ENCODE peak calls at places on chromosomes 1 and 21, in eight cellular contexts. Q, Y, X, H, V, Z, T and C are unnamed samples.

GRCh38 chr1:3516481-3516869 is 62.0 kb downstream of the ARHGEF16 start:
- DNase-seq in V (no peak), H (no peak), Q (no peak), T (no peak), X (no peak), Y (no peak), Z (no peak), C (no peak)

GRCh38 chr1:212413902-212414327 is 771 bp downstream of the PACC1 start:
- DNase-seq in T (no peak), Y (no peak), V (no peak), Z (no peak), X (peak; percentile 14), H (no peak), Q (no peak), C (no peak)

GRCh38 chr1:212944209-212944901 is 6.0 kb upstream of the VASH2 start:
- DNase-seq in Z (no peak), Q (no peak), V (no peak), T (no peak), Y (no peak), H (no peak), X (no peak), C (no peak)

GRCh38 chr1:156836041-156836654 is 19.5 kb upstream of the SH2D2A start:
- DNase-seq in Z (no peak), V (no peak), Y (no peak), H (no peak), T (peak; percentile 69), Q (no peak), X (no peak), C (no peak)

GRCh38 chr1:193553562-193553961 is 367.1 kb upstream of the B3GALT2 start:
- DNase-seq in T (no peak), H (no peak), X (no peak), Z (no peak), V (no peak), Y (no peak), Q (no peak), C (no peak)

GRCh38 chr1:165907256-165907857 is 79.9 kb downstream of the UCK2 start:
- DNase-seq in H (no peak), Z (no peak), T (no peak), Q (no peak), V (no peak), Y (peak; percentile 11), X (peak; percentile 80), C (no peak)

GRCh38 chr1:228216371-228217320 is 8.8 kb downstream of the OBSCN start:
- DNase-seq in Y (no peak), Q (peak; percentile 56), V (no peak), T (peak; percentile 81), H (no peak), Z (no peak), X (no peak), C (no peak)

GRCh38 chr1:160226623-160227022 is 21.4 kb downstream of the PEA15 start:
- DNase-seq in Y (no peak), X (no peak), T (no peak), H (no peak), V (no peak), Z (no peak), Q (no peak), C (no peak)

GRCh38 chr1:70205076-70205436 is 323 bp downstream of the LRRC40 start:
- DNase-seq in Y (no peak), X (no peak), Q (no peak), T (no peak), V (no peak), H (no peak), Z (no peak), C (peak; percentile 7)

GRCh38 chr1:151547119-151547899 is 7.2 kb downstream of the TUFT1 start:
- DNase-seq in Q (peak; percentile 46), X (peak; percentile 93), V (no peak), H (peak; percentile 93), Y (peak; percentile 65), Z (peak; percentile 84), T (no peak), C (peak; percentile 84)

GRCh38 chr21:30268608-30269197 is 14.0 kb downstream of the KRTAP24-1 start:
- DNase-seq in Y (no peak), X (no peak), V (no peak), H (no peak), Z (no peak), T (no peak), Q (no peak), C (no peak)

GRCh38 chr21:41653944-41654625 is 112.8 kb downstream of the RIPK4 start:
- DNase-seq in Q (no peak), H (peak; percentile 70), Z (peak; percentile 46), Y (no peak), T (no peak), X (peak; percentile 50), V (no peak), C (peak; percentile 69)

GRCh38 chr21:39115659-39116235 is 67.5 kb downstream of the PSMG1 start:
- DNase-seq in X (no peak), Z (no peak), Q (no peak), T (no peak), V (no peak), Y (no peak), H (peak; percentile 2), C (no peak)

GRCh38 chr1:47431534-47431933 is 6.3 kb upstream of the FOXD2 start:
- DNase-seq in V (no peak), H (no peak), Y (no peak), X (peak; percentile 87), T (peak; percentile 24), Q (no peak), Z (no peak), C (no peak)

GRCh38 chr1:193927550-193927949 is 741.1 kb upstream of the B3GALT2 start:
- DNase-seq in V (no peak), Y (no peak), Z (no peak), Q (no peak), T (no peak), H (no peak), X (no peak), C (no peak)

GRCh38 chr1:235199441-235199840 is 38.4 kb upstream of the RBM34 start:
- DNase-seq in T (no peak), Y (no peak), Q (no peak), Z (no peak), X (peak; percentile 33), H (no peak), V (no peak), C (no peak)

GRCh38 chr1:205507896-205508714 is 3.6 kb downstream of the CDK18 start:
- DNase-seq in Z (no peak), Q (no peak), T (no peak), X (no peak), H (no peak), Y (no peak), V (no peak), C (no peak)

GRCh38 chr1:82161651-82162238 is 361.0 kb downstream of the ADGRL2 start:
- DNase-seq in V (no peak), Z (no peak), T (no peak), X (no peak), Y (no peak), Q (no peak), H (no peak), C (peak; percentile 56)

GRCh38 chr1:213606252-213606820 is 381.4 kb upstream of the PROX1 start:
- DNase-seq in X (no peak), H (no peak), T (no peak), V (no peak), Q (no peak), Z (no peak), Y (no peak), C (no peak)

GRCh38 chr1:209220048-209220524 is 363.4 kb upstream of the CAMK1G start:
- DNase-seq in Z (no peak), T (no peak), Y (no peak), X (no peak), Q (no peak), H (peak; percentile 47), V (no peak), C (no peak)

GRCh38 chr1:178283409-178283808 is 189.5 kb downstream of the RASAL2 start:
- DNase-seq in Z (peak; percentile 26), V (no peak), Q (no peak), Y (no peak), T (no peak), H (peak; percentile 20), X (peak; percentile 51), C (no peak)
- H3K4me1 ChIP-seq in Z (no peaks in the 10 kb centered on the region), V (peaks cover 21% of the 10 kb centered on the region), Q (peaks cover 35% of the 10 kb centered on the region), Y (no peaks in the 10 kb centered on the region), T (no peaks in the 10 kb centered on the region), H (no peaks in the 10 kb centered on the region), X (peaks cover 10% of the 10 kb centered on the region), C (no peaks in the 10 kb centered on the region)

DNA sequence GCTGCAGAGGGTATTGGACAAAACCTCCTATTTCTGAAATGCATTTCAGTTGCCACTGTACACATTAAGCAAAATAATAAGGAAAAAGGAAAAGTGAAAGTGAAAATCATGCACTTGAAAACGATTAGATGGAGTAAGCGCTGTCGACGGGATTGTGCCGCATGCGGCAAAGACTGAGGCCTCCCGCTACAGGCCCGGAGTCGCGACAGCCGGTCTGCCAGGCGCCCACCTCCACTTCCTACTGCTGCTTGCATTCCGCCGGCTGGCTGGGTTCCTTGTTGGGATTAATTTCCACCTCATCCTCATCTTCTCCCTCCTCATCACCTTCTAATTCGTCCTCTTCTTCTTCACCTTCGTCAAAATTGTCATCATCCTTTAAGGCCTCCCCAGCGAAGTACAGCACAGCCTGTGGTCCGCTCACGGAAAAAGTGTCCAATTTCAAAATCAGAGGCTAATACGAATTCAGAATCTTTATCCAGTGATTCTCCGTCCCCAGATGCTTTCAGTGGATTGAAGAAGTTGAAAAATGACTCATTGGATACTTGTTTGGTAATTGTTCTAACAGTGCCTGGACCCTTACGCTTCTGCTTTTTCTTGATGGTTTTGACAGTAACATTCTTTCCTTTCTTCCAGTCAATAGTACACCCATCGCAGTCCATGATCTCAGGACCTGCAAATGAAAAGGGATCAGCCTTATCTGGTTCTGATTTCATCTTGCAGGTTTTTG is 38.0 kb downstream of the CD58 start:
- DNase-seq in X (no peak), Q (no peak), T (no peak), V (no peak), H (no peak), Y (no peak), Z (no peak), C (no peak)
- TF ChIP-seq POLR2A in X (no peak), Q (no peak), T (no peak), V (no peak), H (no peak), Y (no peak), Z (no peak), C (no peak)

GRCh38 chr1:12450090-12450764 is 167.8 kb downstream of the DHRS3 start:
- DNase-seq in V (no peak), X (no peak), Y (no peak), Q (peak; percentile 44), T (no peak), H (no peak), Z (peak; percentile 27), C (no peak)
- H3K4me1 ChIP-seq in V (peaks cover 100% of the 10 kb centered on the region), X (peaks cover 32% of the 10 kb centered on the region), Y (peaks cover 49% of the 10 kb centered on the region), Q (peaks cover 92% of the 10 kb centered on the region), T (peaks cover 25% of the 10 kb centered on the region), H (peaks cover 61% of the 10 kb centered on the region), Z (peaks cover 73% of the 10 kb centered on the region), C (peaks cover 53% of the 10 kb centered on the region)

DNA sequence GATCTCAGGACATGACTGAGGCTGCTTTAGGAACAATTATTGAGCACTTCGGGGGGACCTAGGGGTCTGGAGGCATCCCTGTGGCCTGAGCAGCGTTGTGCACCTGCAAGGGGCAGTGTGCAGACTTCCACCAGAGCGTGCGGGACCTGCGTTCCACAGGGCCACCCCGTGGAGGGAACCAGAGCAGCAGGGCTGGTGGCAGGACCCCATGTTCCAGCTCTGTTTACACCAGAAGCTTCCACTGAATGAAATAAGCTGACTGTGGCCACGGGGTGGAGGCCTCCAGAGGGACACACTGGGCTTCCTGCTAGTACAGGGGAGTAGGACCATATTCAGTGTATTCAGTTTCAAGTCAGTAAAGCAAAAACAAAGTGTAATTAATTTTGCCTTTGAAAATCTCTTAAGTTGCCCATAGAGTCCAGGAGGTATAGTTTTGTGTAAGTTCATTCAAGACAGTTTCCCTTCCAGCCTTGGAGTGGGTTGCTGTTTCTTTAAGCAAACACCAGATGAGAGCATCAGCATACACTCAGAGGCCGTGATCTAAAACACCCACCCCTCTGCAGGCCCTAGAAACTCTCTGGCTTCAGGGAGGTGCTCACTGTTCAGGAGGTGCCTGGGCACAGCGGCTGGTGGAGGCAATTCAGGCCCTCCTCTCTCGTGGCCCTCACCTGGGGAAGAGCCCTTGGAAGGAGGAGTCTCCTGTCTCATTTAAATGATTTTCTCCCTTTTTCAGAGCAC is 16.6 kb downstream of the SLC1A7 start:
- DNase-seq in Y (no peak), T (no peak), V (no peak), X (peak; percentile 48), H (no peak), Q (no peak), Z (no peak), C (no peak)
- TF ChIP-seq POLR2A in Y (no peak), T (no peak), V (no peak), X (no peak), H (no peak), Q (no peak), Z (no peak), C (no peak)